ENCODE peak calls at places on chromosomes 11 and 22, in four cellular contexts. V, A, L and O are unnamed samples.

GRCh38 chr22:47337161-47337621 is 574.7 kb downstream of the TBC1D22A start:
- DNase-seq in L (peak), V (no peak), A (no peak), O (no peak)

GRCh38 chr11:119974467-119974866 is 163.4 kb downstream of the TRIM29 start:
- DNase-seq in L (no peak), V (no peak), A (no peak), O (no peak)

GRCh38 chr22:30695871-30696655 is 1.4 kb downstream of the OSBP2 start:
- DNase-seq in L (no peak), V (no peak), A (no peak), O (no peak)

GRCh38 chr11:71305451-71306125 is 53.2 kb upstream of the SHANK2 start:
- DNase-seq in L (no peak), V (no peak), A (no peak), O (no peak)

GRCh38 chr22:36385491-36386350 is 2.0 kb downstream of the MYH9 start:
- DNase-seq in A (no peak), L (no peak), V (no peak), O (no peak)

GRCh38 chr22:23803001-23803819 is 16.4 kb downstream of the SMARCB1 start:
- DNase-seq in L (no peak), A (no peak), V (no peak), O (no peak)

GRCh38 chr11:67367836-67368227 is 5.6 kb downstream of the CLCF1 start:
- DNase-seq in V (no peak), L (no peak), A (no peak), O (no peak)

GRCh38 chr11:6746086-6746618 is 25.6 kb downstream of the OR2AG2 start:
- DNase-seq in A (no peak), V (peak), L (no peak), O (no peak)

GRCh38 chr11:114132944-114133394 is 73.5 kb downstream of the ZBTB16 start:
- DNase-seq in A (no peak), V (no peak), L (no peak), O (no peak)

GRCh38 chr22:44938886-44939285 is 70.9 kb downstream of the PHF21B start:
- DNase-seq in L (no peak), A (no peak), V (no peak), O (no peak)

GRCh38 chr22:38935616-38936015 is 21.8 kb upstream of the APOBEC3A start:
- DNase-seq in L (no peak), V (no peak), A (no peak), O (no peak)
- TF ChIP-seq RCOR1 in L (no peak), V (no peak), A (no peak), O (no peak)

DNA sequence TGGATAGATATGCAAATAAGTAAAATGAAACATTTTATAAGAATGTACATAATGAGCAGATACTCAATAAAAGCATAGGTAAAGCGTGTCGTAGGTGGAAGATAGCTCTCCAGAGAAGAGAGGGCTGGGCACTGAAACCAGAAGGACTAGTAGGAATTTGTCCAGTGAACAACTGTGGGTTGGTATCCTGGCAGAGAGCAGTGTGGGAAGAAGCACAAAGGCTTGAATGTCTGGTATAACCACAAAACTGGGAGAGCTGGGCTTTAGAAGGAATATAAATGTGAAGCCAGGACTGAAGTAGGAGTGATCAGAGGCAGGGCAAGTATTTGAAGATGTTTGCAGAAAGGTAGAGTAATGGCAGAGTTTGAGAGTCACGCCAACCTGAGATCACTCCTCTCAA is 33.1 kb upstream of the CARD16 start:
- DNase-seq in L (no peak), V (no peak), A (no peak), O (no peak)
- TF ChIP-seq MXI1 in L (no peak), V (no peak), A (no peak), O (no peak)

DNA sequence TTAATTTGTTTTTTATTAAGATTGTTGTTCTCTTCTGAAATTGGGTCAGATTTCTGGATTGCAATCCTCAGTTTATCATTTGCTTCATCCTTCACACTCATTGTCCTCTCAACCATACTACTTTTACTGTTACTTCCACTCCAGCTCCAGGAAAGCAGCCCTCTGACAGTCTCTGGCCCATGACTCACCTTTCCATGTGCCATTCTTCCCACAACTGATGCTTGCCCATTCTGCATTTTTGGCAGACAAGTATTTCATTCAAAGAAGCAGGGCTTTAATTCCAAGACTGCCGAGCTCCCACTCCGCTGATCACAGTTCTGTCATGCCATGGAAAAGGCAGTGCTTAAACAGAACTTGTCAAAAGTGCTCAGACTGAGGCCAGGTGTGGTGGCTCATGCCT is 139.2 kb downstream of the WNT11 start:
- DNase-seq in L (peak), V (no peak), A (no peak), O (no peak)
- TF ChIP-seq RCOR1 in L (no peak), V (no peak), A (no peak), O (no peak)

GRCh38 chr22:29030618-29031235 is 30.9 kb downstream of the C22orf31 start:
- DNase-seq in L (peak), A (peak), V (no peak), O (peak)

GRCh38 chr22:29031236-29031982 is 30.2 kb downstream of the C22orf31 start:
- DNase-seq in L (peak), A (peak), V (no peak), O (peak)

GRCh38 chr22:29030016-29030617 is 31.5 kb downstream of the C22orf31 start:
- DNase-seq in V (no peak), A (no peak), L (no peak), O (no peak)

GRCh38 chr22:29032014-29032475 is 29.6 kb downstream of the C22orf31 start:
- DNase-seq in V (no peak), A (no peak), L (no peak), O (peak)

DNA sequence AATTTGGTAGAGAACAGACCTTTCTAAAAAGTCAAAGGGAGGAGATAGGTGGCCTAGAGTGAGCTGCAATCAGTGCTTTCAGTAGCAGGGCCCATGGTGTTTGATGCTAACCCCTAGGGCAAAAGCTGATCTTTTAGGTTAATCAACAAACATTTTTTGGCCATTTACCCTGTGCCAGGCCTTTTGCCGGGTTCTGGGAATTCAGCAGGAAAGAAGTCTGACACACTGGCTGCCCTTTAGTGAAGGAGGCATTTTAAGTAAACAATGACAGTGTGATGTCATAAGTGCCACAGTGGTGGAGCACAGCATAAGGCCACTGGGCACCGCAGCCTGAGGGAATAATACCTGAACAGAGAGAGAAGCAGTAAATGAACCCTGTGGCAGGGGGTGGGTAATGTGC is 29.0 kb downstream of the C22orf31 start:
- DNase-seq in A (no peak), V (no peak), L (peak), O (no peak)
- TF ChIP-seq MXI1 in A (no peak), V (no peak), L (no peak), O (no peak)

DNA sequence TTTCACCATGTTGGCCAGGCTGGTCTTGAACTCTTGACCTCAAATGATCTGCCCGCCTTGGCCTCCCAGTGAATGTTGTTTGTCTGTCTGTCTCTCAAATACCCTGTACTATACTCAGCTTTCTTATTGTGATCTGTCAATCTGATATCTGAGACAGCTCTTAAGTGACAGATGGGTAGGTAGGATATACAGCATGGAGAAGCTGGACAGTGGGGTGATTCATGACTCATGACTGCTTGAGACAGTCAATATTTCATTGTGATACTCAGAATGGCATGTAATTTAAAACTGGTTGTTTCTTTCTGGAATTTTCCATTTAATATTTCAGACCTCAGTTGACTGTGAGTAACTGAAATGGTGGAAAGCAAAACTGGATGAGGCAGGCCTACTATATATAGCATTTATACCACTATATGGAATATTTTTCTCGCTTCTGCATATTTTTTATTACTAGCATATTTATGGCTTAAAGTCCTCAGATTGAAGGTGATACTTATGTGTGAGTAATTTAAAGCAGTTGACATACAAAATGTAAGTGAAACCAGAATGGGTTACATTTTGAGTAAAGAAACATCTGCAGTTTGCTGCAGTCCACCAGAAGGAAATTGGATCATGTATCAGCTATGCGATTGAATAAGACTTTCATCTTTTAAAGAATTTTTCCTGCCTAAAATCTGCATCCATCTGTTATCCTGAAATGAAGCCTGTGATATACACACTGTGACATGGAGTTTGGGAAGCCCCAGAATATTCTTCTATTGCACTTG is 22.3 kb downstream of the ARHGAP42 start:
- DNase-seq in L (peak), V (no peak), A (peak), O (no peak)
- TF ChIP-seq RCOR1 in L (no peak), V (no peak), A (no peak), O (no peak)

GRCh38 chr11:127270848-127271247 is 270.3 kb upstream of the KIRREL3 start:
- DNase-seq in A (no peak), L (no peak), V (no peak), O (no peak)
- TF ChIP-seq MXI1 in A (no peak), L (no peak), V (no peak), O (no peak)